ENCODE peak calls at places on chromosome 22, in eight cellular contexts. One of them, this sample, is unnamed.

GRCh38 chr22:46731246-46732040 is 6.6 kb downstream of the CERK start:
- DNase-seq in stomach: peak
- DNase-seq in sigmoid colon: no peak
- DNase-seq in A549: no peak
- DNase-seq in H1: peak
- DNase-seq in adrenal gland: peak
- DNase-seq in endothelial cell of umbilical vein: no peak
- DNase-seq in Peyer's patch: no peak
- DNase-seq in this sample: no peak

GRCh38 chr22:43449831-43450225 is 38.0 kb downstream of the MPPED1 start:
- DNase-seq in stomach: no peak
- DNase-seq in sigmoid colon: no peak
- DNase-seq in A549: no peak
- DNase-seq in H1: no peak
- DNase-seq in adrenal gland: no peak
- DNase-seq in endothelial cell of umbilical vein: no peak
- DNase-seq in Peyer's patch: no peak
- DNase-seq in this sample: no peak

GRCh38 chr22:42696331-42696967 is 24.2 kb downstream of the A4GALT start:
- DNase-seq in stomach: no peak
- DNase-seq in sigmoid colon: no peak
- DNase-seq in A549: no peak
- DNase-seq in H1: no peak
- DNase-seq in adrenal gland: no peak
- DNase-seq in endothelial cell of umbilical vein: no peak
- DNase-seq in Peyer's patch: no peak
- DNase-seq in this sample: no peak

GRCh38 chr22:49617866-49618688 is 209.6 kb downstream of the BRD1 start:
- DNase-seq in stomach: no peak
- DNase-seq in sigmoid colon: peak
- DNase-seq in A549: no peak
- DNase-seq in H1: no peak
- DNase-seq in adrenal gland: no peak
- DNase-seq in endothelial cell of umbilical vein: no peak
- DNase-seq in Peyer's patch: no peak
- DNase-seq in this sample: no peak

GRCh38 chr22:50620861-50621490 is 7.0 kb downstream of the ARSA start:
- DNase-seq in stomach: no peak
- DNase-seq in sigmoid colon: no peak
- DNase-seq in A549: no peak
- DNase-seq in H1: no peak
- DNase-seq in adrenal gland: no peak
- DNase-seq in endothelial cell of umbilical vein: no peak
- DNase-seq in Peyer's patch: peak
- DNase-seq in this sample: no peak

GRCh38 chr22:41758231-41758630 is 42.2 kb upstream of the CCDC134 start:
- DNase-seq in stomach: no peak
- DNase-seq in sigmoid colon: no peak
- DNase-seq in A549: no peak
- DNase-seq in H1: no peak
- DNase-seq in adrenal gland: no peak
- DNase-seq in endothelial cell of umbilical vein: no peak
- DNase-seq in Peyer's patch: no peak
- DNase-seq in this sample: no peak

GRCh38 chr22:27113211-27114030 is 456.0 kb downstream of the MIAT start:
- DNase-seq in stomach: peak
- DNase-seq in sigmoid colon: peak
- DNase-seq in A549: peak
- DNase-seq in H1: no peak
- DNase-seq in adrenal gland: peak
- DNase-seq in endothelial cell of umbilical vein: peak
- DNase-seq in Peyer's patch: peak
- DNase-seq in this sample: peak

GRCh38 chr22:40519948-40520331 is 116.6 kb downstream of the MRTFA start:
- DNase-seq in stomach: no peak
- DNase-seq in sigmoid colon: no peak
- DNase-seq in A549: no peak
- DNase-seq in H1: no peak
- DNase-seq in adrenal gland: no peak
- DNase-seq in endothelial cell of umbilical vein: no peak
- DNase-seq in Peyer's patch: no peak
- DNase-seq in this sample: no peak

GRCh38 chr22:49154433-49154832 is 673.2 kb downstream of the BRD1 start:
- DNase-seq in stomach: no peak
- DNase-seq in sigmoid colon: no peak
- DNase-seq in A549: no peak
- DNase-seq in H1: no peak
- DNase-seq in adrenal gland: no peak
- DNase-seq in endothelial cell of umbilical vein: no peak
- DNase-seq in Peyer's patch: no peak
- DNase-seq in this sample: no peak

GRCh38 chr22:27545071-27545470 is 256.5 kb downstream of the MN1 start:
- DNase-seq in stomach: no peak
- DNase-seq in sigmoid colon: no peak
- DNase-seq in A549: no peak
- DNase-seq in H1: no peak
- DNase-seq in adrenal gland: no peak
- DNase-seq in endothelial cell of umbilical vein: no peak
- DNase-seq in Peyer's patch: no peak
- DNase-seq in this sample: no peak

GRCh38 chr22:49589301-49589700 is 238.4 kb downstream of the BRD1 start:
- DNase-seq in stomach: no peak
- DNase-seq in sigmoid colon: no peak
- DNase-seq in A549: no peak
- DNase-seq in H1: no peak
- DNase-seq in adrenal gland: no peak
- DNase-seq in endothelial cell of umbilical vein: no peak
- DNase-seq in Peyer's patch: no peak
- DNase-seq in this sample: no peak

GRCh38 chr22:19527321-19527721 is 3.1 kb upstream of the CLDN5 start:
- DNase-seq in stomach: no peak
- DNase-seq in sigmoid colon: no peak
- DNase-seq in A549: no peak
- DNase-seq in H1: no peak
- DNase-seq in adrenal gland: no peak
- DNase-seq in endothelial cell of umbilical vein: peak
- DNase-seq in Peyer's patch: no peak
- DNase-seq in this sample: no peak

GRCh38 chr22:39522567-39523300 is 2.4 kb downstream of the ATF4 start:
- DNase-seq in stomach: peak
- DNase-seq in sigmoid colon: peak
- DNase-seq in A549: peak
- DNase-seq in H1: no peak
- DNase-seq in adrenal gland: peak
- DNase-seq in endothelial cell of umbilical vein: peak
- DNase-seq in Peyer's patch: no peak
- DNase-seq in this sample: no peak

GRCh38 chr22:49623715-49624114 is 204.0 kb downstream of the BRD1 start:
- DNase-seq in stomach: no peak
- DNase-seq in sigmoid colon: no peak
- DNase-seq in A549: no peak
- DNase-seq in H1: no peak
- DNase-seq in adrenal gland: no peak
- DNase-seq in endothelial cell of umbilical vein: no peak
- DNase-seq in Peyer's patch: no peak
- DNase-seq in this sample: no peak

GRCh38 chr22:42630211-42630610 is 10.2 kb downstream of the ATP5MGL start:
- DNase-seq in stomach: no peak
- DNase-seq in sigmoid colon: no peak
- DNase-seq in A549: no peak
- DNase-seq in H1: no peak
- DNase-seq in adrenal gland: no peak
- DNase-seq in endothelial cell of umbilical vein: no peak
- DNase-seq in Peyer's patch: no peak
- DNase-seq in this sample: no peak

GRCh38 chr22:19579880-19580279 is 55.7 kb upstream of the CLDN5 start:
- DNase-seq in stomach: no peak
- DNase-seq in sigmoid colon: peak
- DNase-seq in A549: no peak
- DNase-seq in H1: no peak
- DNase-seq in adrenal gland: no peak
- DNase-seq in endothelial cell of umbilical vein: peak
- DNase-seq in Peyer's patch: peak
- DNase-seq in this sample: no peak

GRCh38 chr22:23144432-23144831 is 845 bp upstream of the RAB36 start:
- DNase-seq in stomach: no peak
- DNase-seq in sigmoid colon: no peak
- DNase-seq in A549: no peak
- DNase-seq in H1: no peak
- DNase-seq in adrenal gland: no peak
- DNase-seq in endothelial cell of umbilical vein: no peak
- DNase-seq in Peyer's patch: no peak
- DNase-seq in this sample: no peak

GRCh38 chr22:23143119-23143518 is 1.3 kb upstream of the RSPH14 start:
- DNase-seq in stomach: no peak
- DNase-seq in sigmoid colon: no peak
- DNase-seq in A549: no peak
- DNase-seq in H1: no peak
- DNase-seq in adrenal gland: no peak
- DNase-seq in endothelial cell of umbilical vein: no peak
- DNase-seq in Peyer's patch: no peak
- DNase-seq in this sample: no peak

GRCh38 chr22:23140385-23140784 is 1.4 kb downstream of the RSPH14 start:
- DNase-seq in stomach: no peak
- DNase-seq in sigmoid colon: no peak
- DNase-seq in A549: no peak
- DNase-seq in H1: no peak
- DNase-seq in adrenal gland: no peak
- DNase-seq in endothelial cell of umbilical vein: no peak
- DNase-seq in Peyer's patch: no peak
- DNase-seq in this sample: no peak

GRCh38 chr22:23144926-23145906 is at the start of gene RAB36:
- DNase-seq in stomach: peak
- DNase-seq in sigmoid colon: peak
- DNase-seq in A549: peak
- DNase-seq in H1: peak
- DNase-seq in adrenal gland: peak
- DNase-seq in endothelial cell of umbilical vein: peak
- DNase-seq in Peyer's patch: peak
- DNase-seq in this sample: peak

GRCh38 chr22:23142546-23143105 is 836 bp upstream of the RSPH14 start:
- DNase-seq in stomach: no peak
- DNase-seq in sigmoid colon: no peak
- DNase-seq in A549: no peak
- DNase-seq in H1: no peak
- DNase-seq in adrenal gland: no peak
- DNase-seq in endothelial cell of umbilical vein: no peak
- DNase-seq in Peyer's patch: no peak
- DNase-seq in this sample: no peak
- H3K4me3 ChIP-seq in stomach: peak
- H3K4me3 ChIP-seq in sigmoid colon: no peak
- H3K4me3 ChIP-seq in A549: peak
- H3K4me3 ChIP-seq in H1: no peak
- H3K4me3 ChIP-seq in adrenal gland: no peak
- H3K4me3 ChIP-seq in endothelial cell of umbilical vein: no peak
- H3K4me3 ChIP-seq in Peyer's patch: no peak
- H3K4me3 ChIP-seq in this sample: no peak

DNA sequence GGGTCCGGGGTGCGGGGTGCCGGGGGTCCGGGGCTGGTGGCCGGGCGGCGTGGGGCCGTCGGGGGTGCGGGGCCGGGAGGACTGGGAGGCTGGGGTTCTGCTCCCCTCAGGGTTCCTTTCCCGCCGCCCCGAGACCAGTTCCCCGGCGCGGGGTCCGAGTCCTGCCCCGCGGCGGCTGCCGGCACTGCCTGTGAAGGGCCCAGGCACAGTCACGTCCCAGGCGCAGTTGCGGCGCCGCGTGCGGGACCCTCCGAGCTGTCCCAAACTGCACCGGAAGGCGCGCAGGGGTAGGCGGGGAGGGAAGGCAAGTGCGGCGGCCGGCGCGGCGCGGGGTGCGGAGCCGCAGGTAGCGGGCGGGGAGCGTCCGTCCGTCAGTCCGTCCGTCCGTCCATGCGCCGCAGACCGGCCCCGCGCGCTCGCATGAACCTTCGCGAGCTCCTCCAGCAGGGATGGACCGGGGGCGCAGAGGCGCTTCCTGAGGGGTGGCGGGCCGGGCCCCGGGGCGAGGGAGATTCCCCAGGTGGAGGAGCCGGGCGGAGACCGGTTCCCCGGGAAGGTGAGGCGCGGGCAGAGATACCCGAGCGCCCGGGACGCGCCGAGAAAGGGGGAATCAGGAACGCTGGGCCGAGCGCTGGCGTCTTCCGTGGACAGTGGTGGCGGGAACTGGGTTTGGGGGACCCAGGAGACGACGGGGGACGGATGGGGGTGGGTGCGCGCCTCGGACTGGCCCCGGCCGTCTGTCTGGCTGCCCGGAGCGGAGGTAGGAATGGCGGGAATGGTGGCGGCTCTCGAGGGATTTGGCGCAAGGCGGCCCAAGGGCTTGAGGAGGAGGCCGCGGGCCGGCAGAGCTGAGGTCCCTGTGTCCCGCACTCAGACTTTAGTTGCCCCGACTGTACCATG is 3.1 kb upstream of the ADORA2A start:
- DNase-seq in stomach: no peak
- DNase-seq in sigmoid colon: no peak
- DNase-seq in A549: no peak
- DNase-seq in H1: peak
- DNase-seq in adrenal gland: no peak
- DNase-seq in endothelial cell of umbilical vein: no peak
- DNase-seq in Peyer's patch: no peak
- DNase-seq in this sample: no peak
- TF ChIP-seq CTCF in stomach: no peak
- TF ChIP-seq CTCF in sigmoid colon: no peak
- TF ChIP-seq CTCF in A549: no peak
- TF ChIP-seq CTCF in H1: no peak
- TF ChIP-seq CTCF in adrenal gland: no peak
- TF ChIP-seq CTCF in endothelial cell of umbilical vein: no peak
- TF ChIP-seq CTCF in Peyer's patch: no peak
- TF ChIP-seq CTCF in this sample: no peak

GRCh38 chr22:31691408-31691807 is 29.4 kb upstream of the PISD start:
- DNase-seq in stomach: no peak
- DNase-seq in sigmoid colon: no peak
- DNase-seq in A549: no peak
- DNase-seq in H1: no peak
- DNase-seq in adrenal gland: no peak
- DNase-seq in endothelial cell of umbilical vein: no peak
- DNase-seq in Peyer's patch: no peak
- DNase-seq in this sample: no peak
- TF ChIP-seq POLR2A in stomach: no peak
- TF ChIP-seq POLR2A in sigmoid colon: no peak
- TF ChIP-seq POLR2A in A549: no peak
- TF ChIP-seq POLR2A in H1: no peak
- TF ChIP-seq POLR2A in adrenal gland: no peak
- TF ChIP-seq POLR2A in endothelial cell of umbilical vein: no peak
- TF ChIP-seq POLR2A in Peyer's patch: no peak
- TF ChIP-seq POLR2A in this sample: no peak

DNA sequence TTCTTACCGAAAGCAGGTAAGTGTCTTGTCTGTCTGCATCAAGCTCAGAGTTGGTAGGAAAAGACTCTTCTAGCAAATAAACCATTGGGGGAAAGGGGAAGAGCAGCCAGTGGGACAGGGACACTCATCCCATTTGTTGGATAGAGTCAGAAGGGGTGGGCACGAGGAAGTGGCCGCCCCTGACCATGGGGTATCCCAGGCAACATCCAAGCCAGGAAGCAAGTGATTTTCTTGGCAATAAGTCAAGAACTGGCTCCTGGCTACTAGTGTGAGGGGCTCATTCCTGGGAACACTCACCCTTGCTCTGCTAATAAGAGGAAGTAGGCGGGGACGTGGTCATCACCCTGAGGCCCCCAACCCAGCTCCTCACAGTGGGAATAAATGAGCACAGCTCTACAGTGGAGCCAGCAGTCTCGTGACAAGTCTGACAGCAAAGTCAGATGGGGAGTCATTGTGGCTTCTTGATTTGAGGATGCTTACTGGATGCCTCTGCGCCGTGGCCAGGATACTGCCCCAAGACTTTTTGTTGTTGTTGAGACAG is 6.7 kb downstream of the SLC25A18 start:
- DNase-seq in stomach: no peak
- DNase-seq in sigmoid colon: peak
- DNase-seq in A549: no peak
- DNase-seq in H1: no peak
- DNase-seq in adrenal gland: peak
- DNase-seq in endothelial cell of umbilical vein: peak
- DNase-seq in Peyer's patch: no peak
- DNase-seq in this sample: no peak
- H3K4me3 ChIP-seq in stomach: no peak
- H3K4me3 ChIP-seq in sigmoid colon: no peak
- H3K4me3 ChIP-seq in A549: no peak
- H3K4me3 ChIP-seq in H1: no peak
- H3K4me3 ChIP-seq in adrenal gland: no peak
- H3K4me3 ChIP-seq in endothelial cell of umbilical vein: no peak
- H3K4me3 ChIP-seq in Peyer's patch: no peak
- H3K4me3 ChIP-seq in this sample: no peak